ENCODE peak calls at places on chromosomes 16 and 17, in nine cellular contexts. S is NCI-H2171 treated with DMSO at 0.1 percent for 48 hours; U is breast epithelium; Z is skeletal muscle cell; C is A549; J is cardiac muscle cell; W is hypothalamus; Y is stimulated activated CD4-positive, alpha-beta T cell treated with anti-CD3 and anti-CD28 coated beads, TNF-alpha, amount 100 ng/mL, for 4 hours; I is stimulated activated CD8-positive, alpha-beta memory T cell treated with anti-CD3 and anti-CD28 coated beads, Interleukin-7, amount 100 ng/mL, for 1 hour. B is an unnamed sample.

GRCh38 chr16:11636172-11636721 is 32.0 kb upstream of the SNN start:
- DNase-seq in S (peak), U (no peak), Z (no peak), C (no peak), J (no peak), W (no peak), Y (no peak), I (no peak), B (no peak)

GRCh38 chr17:81349397-81350319 is 45.6 kb upstream of the BAHCC1 start:
- DNase-seq in S (peak), U (no peak), Z (peak), C (no peak), J (peak), W (no peak), Y (no peak), I (no peak), B (peak)

GRCh38 chr17:44623070-44623725 is 33.1 kb upstream of the MEIOC start:
- DNase-seq in S (no peak), U (no peak), Z (no peak), C (peak), J (no peak), W (no peak), Y (no peak), I (no peak), B (no peak)

GRCh38 chr16:77589071-77589755 is 133.1 kb upstream of the NUDT7 start:
- DNase-seq in S (no peak), U (no peak), Z (no peak), C (no peak), J (no peak), W (no peak), Y (no peak), I (no peak), B (no peak)

GRCh38 chr17:2593846-2594656 is 597 bp downstream of the PAFAH1B1 start:
- DNase-seq in S (peak), U (peak), Z (peak), C (peak), J (peak), W (peak), Y (peak), I (peak), B (peak)

GRCh38 chr16:10128397-10129258 is 53.6 kb downstream of the GRIN2A start:
- DNase-seq in S (no peak), U (no peak), Z (no peak), C (no peak), J (no peak), W (no peak), Y (no peak), I (no peak), B (no peak)

GRCh38 chr16:70711211-70711978 is 25.5 kb upstream of the MTSS2 start:
- DNase-seq in S (no peak), U (no peak), Z (no peak), C (no peak), J (no peak), W (no peak), Y (no peak), I (no peak), B (no peak)

GRCh38 chr17:45813051-45813731 is 29.1 kb downstream of the CRHR1 start:
- DNase-seq in S (no peak), U (no peak), Z (no peak), C (no peak), J (peak), W (peak), Y (no peak), I (no peak), B (no peak)

GRCh38 chr17:27453466-27453865 is 2.8 kb upstream of the KSR1 start:
- DNase-seq in S (no peak), U (no peak), Z (no peak), C (no peak), J (no peak), W (no peak), Y (no peak), I (no peak), B (peak)

GRCh38 chr16:60091479-60091878 is 1357.4 kb upstream of the GOT2 start:
- DNase-seq in S (no peak), U (no peak), Z (no peak), C (no peak), J (no peak), W (no peak), Y (no peak), I (no peak), B (no peak)

GRCh38 chr16:1794908-1795666 is 1.6 kb upstream of the IGFALS start:
- DNase-seq in S (no peak), U (no peak), Z (no peak), C (no peak), J (no peak), W (no peak), Y (no peak), I (no peak), B (no peak)

GRCh38 chr17:2233441-2233947 is 70.1 kb downstream of the SMG6 start:
- DNase-seq in S (no peak), U (no peak), Z (peak), C (no peak), J (peak), W (no peak), Y (no peak), I (no peak), B (no peak)